ENCODE peak calls at places on chromosomes 13 and 19, in ten cellular contexts. Y, A, X, C, F, N, V, Z, L and S are unnamed samples.

GRCh38 chr19:38658462-38659306 is 11.2 kb downstream of the ACTN4 start:
- DNase-seq in L (peak), N (peak), A (peak), V (peak), Z (no peak), F (peak), C (no peak), X (no peak), Y (no peak), S (peak)

GRCh38 chr13:31107109-31107508 is 54.6 kb downstream of the HSPH1 start:
- DNase-seq in X (no peak), Z (no peak), V (no peak), N (no peak), F (no peak), L (no peak), C (no peak), Y (no peak), A (no peak), S (no peak)

GRCh38 chr19:3154957-3155736 is 19.3 kb downstream of the GNA15 start:
- DNase-seq in N (peak), A (peak), V (peak), Z (no peak), F (peak), L (peak), X (peak), Y (no peak), C (no peak), S (no peak)

GRCh38 chr13:40061466-40062450 is 406.3 kb downstream of the COG6 start:
- DNase-seq in N (no peak), X (no peak), L (no peak), V (peak), A (peak), Z (no peak), F (no peak), Y (no peak), C (no peak), S (no peak)

GRCh38 chr13:57340878-57341277 is 173.9 kb downstream of the PRR20E start:
- DNase-seq in C (no peak), A (no peak), L (no peak), X (no peak), V (no peak), Y (no peak), N (no peak), F (no peak), Z (no peak), S (no peak)

GRCh38 chr13:29435125-29435911 is 160.2 kb downstream of the SLC7A1 start:
- DNase-seq in C (no peak), Y (no peak), A (peak), X (no peak), N (peak), F (peak), V (peak), Z (no peak), L (no peak), S (no peak)

GRCh38 chr19:37114001-37114400 is 35.8 kb downstream of the ZNF420 start:
- DNase-seq in Z (peak), N (no peak), X (no peak), F (no peak), C (no peak), L (no peak), Y (no peak), V (no peak), A (no peak), S (no peak)

GRCh38 chr13:95948646-95949045 is 104.6 kb downstream of the UGGT2 start:
- DNase-seq in Y (no peak), X (no peak), N (no peak), A (peak), C (no peak), V (peak), Z (no peak), L (no peak), F (no peak), S (no peak)

GRCh38 chr19:38264486-38265212 is at the start of gene SPINT2:
- DNase-seq in Z (peak), N (no peak), V (no peak), A (no peak), X (peak), Y (peak), L (no peak), C (peak), F (no peak), S (no peak)

GRCh38 chr19:7917292-7918061 is 2.7 kb upstream of the SNAPC2 start:
- DNase-seq in N (peak), F (peak), L (no peak), A (peak), X (peak), Z (peak), C (peak), Y (peak), V (peak), S (peak)

DNA sequence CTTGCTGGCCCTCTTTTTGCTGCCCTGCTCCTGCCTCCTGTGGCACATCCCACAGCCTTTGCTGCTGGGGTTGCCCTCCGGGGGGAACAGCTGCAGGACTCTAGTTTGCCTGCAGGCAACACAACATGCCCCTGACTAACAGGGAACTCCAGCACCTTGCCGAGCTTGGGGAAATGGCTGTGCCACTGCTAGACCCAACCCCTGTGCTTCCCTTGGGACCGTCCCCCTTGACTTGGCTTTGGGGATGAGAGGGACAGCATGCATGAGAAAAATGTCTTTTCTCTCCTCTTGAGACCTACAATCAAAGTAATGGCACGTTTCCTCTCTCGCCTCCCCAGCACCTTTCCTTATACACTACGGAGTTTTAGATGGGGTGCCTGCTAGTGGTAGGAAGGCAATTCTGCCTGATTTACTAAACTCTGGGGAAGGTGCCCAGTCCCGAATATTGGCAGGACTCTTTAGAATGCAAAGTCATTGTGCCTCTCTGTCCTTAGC is 12.4 kb upstream of the VWA8 start:
- DNase-seq in A (peak), X (no peak), F (no peak), Y (no peak), V (peak), L (no peak), Z (peak), C (peak), N (no peak), S (no peak)
- TF ChIP-seq CTCF in A (peak), X (no peak), F (no peak), Y (no peak), V (no peak), L (no peak), Z (peak), C (peak), N (no peak), S (no peak)

GRCh38 chr19:30649934-30650614 is 277.9 kb downstream of the ZNF536 start:
- DNase-seq in N (no peak), Y (peak), Z (peak), V (peak), F (peak), L (no peak), A (peak), X (no peak), C (no peak), S (peak)
- TF ChIP-seq CTCF in N (peak), Y (peak), Z (peak), V (peak), F (peak), L (peak), A (peak), X (peak), C (peak), S (peak)

DNA sequence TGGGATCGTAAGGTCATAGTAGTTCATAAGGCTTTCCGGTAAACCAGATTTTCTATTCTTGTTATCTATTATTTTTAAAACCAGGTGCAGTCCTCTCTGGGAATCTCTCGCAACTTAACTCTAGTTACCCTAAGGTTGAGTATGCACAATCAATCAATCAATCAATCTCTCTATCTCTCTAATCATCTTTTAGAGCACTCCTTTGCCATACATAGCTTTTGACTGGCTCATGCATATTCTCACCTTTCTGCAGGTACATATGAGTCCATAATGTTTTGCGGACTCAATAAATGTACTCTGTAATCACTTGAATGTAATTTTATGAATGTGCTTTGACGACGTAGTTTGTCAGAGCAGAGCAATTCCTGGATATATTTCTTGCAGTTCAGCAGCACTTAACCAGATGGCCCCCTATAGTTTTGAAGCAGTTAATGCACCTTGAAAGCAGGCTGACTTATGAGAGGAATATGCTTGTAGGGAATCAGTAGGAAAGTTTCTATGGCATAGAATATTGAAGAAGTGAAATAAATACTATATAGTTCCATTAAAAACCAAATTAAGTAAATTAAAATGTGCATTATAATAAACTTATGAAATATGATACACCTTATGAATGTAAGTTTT is 524.7 kb downstream of the GPC5 start:
- DNase-seq in Y (no peak), C (no peak), F (no peak), Z (peak), X (no peak), N (no peak), V (no peak), L (no peak), A (no peak), S (no peak)
- TF ChIP-seq CTCF in Y (peak), C (peak), F (no peak), Z (peak), X (no peak), N (no peak), V (no peak), L (peak), A (no peak), S (no peak)

GRCh38 chr13:42559057-42559456 is 14.9 kb upstream of the TNFSF11 start:
- DNase-seq in F (no peak), N (no peak), C (no peak), X (no peak), L (no peak), Y (no peak), Z (no peak), V (no peak), A (no peak), S (no peak)
- TF ChIP-seq CTCF in F (no peak), N (no peak), C (no peak), X (no peak), L (no peak), Y (no peak), Z (no peak), V (no peak), A (no peak), S (no peak)

GRCh38 chr19:40741527-40742390 is 8.5 kb downstream of the ACTMAP start:
- DNase-seq in Z (peak), L (no peak), Y (no peak), C (no peak), N (no peak), A (no peak), V (no peak), X (no peak), F (no peak), S (no peak)
- TF ChIP-seq CTCF in Z (peak), L (no peak), Y (no peak), C (no peak), N (no peak), A (no peak), V (no peak), X (no peak), F (no peak), S (no peak)